ENCODE peak calls at places on chromosome 7, in eight cellular contexts. One of them, this sample, is unnamed.

GRCh38 chr7:43592321-43592720 is 9.4 kb downstream of the STK17A start:
- DNase-seq in endothelial cell: no peak
- DNase-seq in kidney epithelial cell: no peak
- DNase-seq in naive thymus-derived CD4-positive, alpha-beta T cell: no peak
- DNase-seq in KBM-7: no peak
- DNase-seq in RPMI7951: no peak
- DNase-seq in activated naive CD8-positive, alpha-beta T cell treated with anti-CD3 and anti-CD28 coated beads, Interleukin-2, amount 50 U/mL, for 24 hours: no peak
- DNase-seq in pons: no peak
- DNase-seq in this sample: no peak

GRCh38 chr7:67777119-67777518 is 780.5 kb downstream of the TYW1 start:
- DNase-seq in endothelial cell: no peak
- DNase-seq in kidney epithelial cell: no peak
- DNase-seq in naive thymus-derived CD4-positive, alpha-beta T cell: no peak
- DNase-seq in KBM-7: no peak
- DNase-seq in RPMI7951: no peak
- DNase-seq in activated naive CD8-positive, alpha-beta T cell treated with anti-CD3 and anti-CD28 coated beads, Interleukin-2, amount 50 U/mL, for 24 hours: no peak
- DNase-seq in pons: no peak
- DNase-seq in this sample: no peak

GRCh38 chr7:80935971-80936370 is 17.1 kb upstream of the SEMA3C start:
- DNase-seq in endothelial cell: no peak
- DNase-seq in kidney epithelial cell: no peak
- DNase-seq in naive thymus-derived CD4-positive, alpha-beta T cell: no peak
- DNase-seq in KBM-7: no peak
- DNase-seq in RPMI7951: no peak
- DNase-seq in activated naive CD8-positive, alpha-beta T cell treated with anti-CD3 and anti-CD28 coated beads, Interleukin-2, amount 50 U/mL, for 24 hours: no peak
- DNase-seq in pons: no peak
- DNase-seq in this sample: no peak

GRCh38 chr7:69095649-69096048 is 502.6 kb upstream of the AUTS2 start:
- DNase-seq in endothelial cell: no peak
- DNase-seq in kidney epithelial cell: no peak
- DNase-seq in naive thymus-derived CD4-positive, alpha-beta T cell: no peak
- DNase-seq in KBM-7: no peak
- DNase-seq in RPMI7951: no peak
- DNase-seq in activated naive CD8-positive, alpha-beta T cell treated with anti-CD3 and anti-CD28 coated beads, Interleukin-2, amount 50 U/mL, for 24 hours: no peak
- DNase-seq in pons: no peak
- DNase-seq in this sample: no peak

GRCh38 chr7:75931676-75932075 is 16.7 kb downstream of the POR start:
- DNase-seq in endothelial cell: no peak
- DNase-seq in kidney epithelial cell: no peak
- DNase-seq in naive thymus-derived CD4-positive, alpha-beta T cell: no peak
- DNase-seq in KBM-7: no peak
- DNase-seq in RPMI7951: peak; percentile 61
- DNase-seq in activated naive CD8-positive, alpha-beta T cell treated with anti-CD3 and anti-CD28 coated beads, Interleukin-2, amount 50 U/mL, for 24 hours: no peak
- DNase-seq in pons: peak; percentile 26
- DNase-seq in this sample: no peak

GRCh38 chr7:37342665-37343471 is 105.8 kb downstream of the ELMO1 start:
- DNase-seq in endothelial cell: peak; percentile 10
- DNase-seq in kidney epithelial cell: no peak
- DNase-seq in naive thymus-derived CD4-positive, alpha-beta T cell: peak; percentile 73
- DNase-seq in KBM-7: peak; percentile 93
- DNase-seq in RPMI7951: no peak
- DNase-seq in activated naive CD8-positive, alpha-beta T cell treated with anti-CD3 and anti-CD28 coated beads, Interleukin-2, amount 50 U/mL, for 24 hours: peak; percentile 66
- DNase-seq in pons: peak; percentile 71
- DNase-seq in this sample: no peak

GRCh38 chr7:129896568-129897382 is 56.0 kb downstream of the UBE2H start:
- DNase-seq in endothelial cell: no peak
- DNase-seq in kidney epithelial cell: peak; percentile 32
- DNase-seq in naive thymus-derived CD4-positive, alpha-beta T cell: no peak
- DNase-seq in KBM-7: no peak
- DNase-seq in RPMI7951: no peak
- DNase-seq in activated naive CD8-positive, alpha-beta T cell treated with anti-CD3 and anti-CD28 coated beads, Interleukin-2, amount 50 U/mL, for 24 hours: no peak
- DNase-seq in pons: no peak
- DNase-seq in this sample: no peak

GRCh38 chr7:116986611-116987565 is 33.6 kb downstream of the ST7 start:
- DNase-seq in endothelial cell: no peak
- DNase-seq in kidney epithelial cell: no peak
- DNase-seq in naive thymus-derived CD4-positive, alpha-beta T cell: no peak
- DNase-seq in KBM-7: no peak
- DNase-seq in RPMI7951: no peak
- DNase-seq in activated naive CD8-positive, alpha-beta T cell treated with anti-CD3 and anti-CD28 coated beads, Interleukin-2, amount 50 U/mL, for 24 hours: no peak
- DNase-seq in pons: no peak
- DNase-seq in this sample: no peak

GRCh38 chr7:36863901-36864701 is 139.8 kb upstream of the AOAH start:
- DNase-seq in endothelial cell: no peak
- DNase-seq in kidney epithelial cell: no peak
- DNase-seq in naive thymus-derived CD4-positive, alpha-beta T cell: no peak
- DNase-seq in KBM-7: no peak
- DNase-seq in RPMI7951: no peak
- DNase-seq in activated naive CD8-positive, alpha-beta T cell treated with anti-CD3 and anti-CD28 coated beads, Interleukin-2, amount 50 U/mL, for 24 hours: peak; percentile 10
- DNase-seq in pons: no peak
- DNase-seq in this sample: no peak

GRCh38 chr7:711967-712600 is 14.4 kb upstream of the DNAAF5 start:
- DNase-seq in endothelial cell: no peak
- DNase-seq in kidney epithelial cell: no peak
- DNase-seq in naive thymus-derived CD4-positive, alpha-beta T cell: peak; percentile 43
- DNase-seq in KBM-7: no peak
- DNase-seq in RPMI7951: no peak
- DNase-seq in activated naive CD8-positive, alpha-beta T cell treated with anti-CD3 and anti-CD28 coated beads, Interleukin-2, amount 50 U/mL, for 24 hours: no peak
- DNase-seq in pons: no peak
- DNase-seq in this sample: no peak

GRCh38 chr7:129522088-129522970 is 20.0 kb downstream of the SMKR1 start:
- DNase-seq in endothelial cell: peak; percentile 25
- DNase-seq in kidney epithelial cell: no peak
- DNase-seq in naive thymus-derived CD4-positive, alpha-beta T cell: no peak
- DNase-seq in KBM-7: no peak
- DNase-seq in RPMI7951: no peak
- DNase-seq in activated naive CD8-positive, alpha-beta T cell treated with anti-CD3 and anti-CD28 coated beads, Interleukin-2, amount 50 U/mL, for 24 hours: no peak
- DNase-seq in pons: no peak
- DNase-seq in this sample: no peak

This sample was measured in foreskin melanocyte.